ENCODE peak calls at places on chromosome 11, in seven cellular contexts. N, C, F, J, U, I and Y are unnamed samples.

GRCh38 chr11:72354356-72355115 is 79.8 kb downstream of the CLPB start:
- DNase-seq in N (no peak), J (peak), I (peak), U (no peak), F (peak), C (no peak), Y (peak)

GRCh38 chr11:126511475-126512115 is 156.1 kb downstream of the ST3GAL4 start:
- DNase-seq in U (no peak), F (no peak), N (no peak), C (no peak), I (no peak), J (no peak), Y (no peak)

GRCh38 chr11:69509381-69509780 is 27.9 kb downstream of the LINC01488 start:
- DNase-seq in C (no peak), J (no peak), I (no peak), F (no peak), N (no peak), U (no peak), Y (no peak)

GRCh38 chr11:6258141-6258540 is 1.5 kb upstream of the CCKBR start:
- DNase-seq in F (no peak), N (no peak), U (no peak), I (no peak), C (peak), J (no peak), Y (peak)

GRCh38 chr11:117232911-117233409 is 489 bp downstream of the RNF214 start:
- DNase-seq in J (no peak), N (no peak), F (no peak), U (no peak), I (peak), C (peak), Y (peak)

GRCh38 chr11:58914821-58915543 is 24.3 kb upstream of the GLYATL1 start:
- DNase-seq in F (peak), N (no peak), C (no peak), I (peak), U (no peak), J (no peak), Y (no peak)

GRCh38 chr11:37504066-37504611 is 906.1 kb upstream of the RAG2 start:
- DNase-seq in I (peak), U (no peak), C (peak), J (peak), F (peak), N (peak), Y (peak)

GRCh38 chr11:121841487-121842167 is 274.4 kb downstream of the BLID start:
- DNase-seq in J (no peak), N (no peak), C (peak), U (no peak), I (peak), F (peak), Y (peak)

GRCh38 chr11:16942342-16942741 is 71.9 kb downstream of the PLEKHA7 start:
- DNase-seq in N (no peak), F (no peak), J (no peak), U (no peak), I (peak), C (no peak), Y (no peak)

GRCh38 chr11:78292109-78292803 is 103.5 kb downstream of the USP35 start:
- DNase-seq in C (no peak), I (no peak), N (no peak), J (no peak), U (no peak), F (no peak), Y (no peak)

GRCh38 chr11:30016588-30017363 is at the start of gene KCNA4:
- DNase-seq in J (peak), N (peak), I (peak), U (no peak), F (no peak), C (peak), Y (peak)

GRCh38 chr11:75380716-75381420 is 18.4 kb upstream of the RPS3 start:
- DNase-seq in I (no peak), U (no peak), F (peak), J (peak), C (no peak), N (no peak), Y (no peak)

GRCh38 chr11:123702137-123702536 is 39.3 kb downstream of the ZNF202 start:
- DNase-seq in C (no peak), J (no peak), I (no peak), F (no peak), N (no peak), U (no peak), Y (no peak)

GRCh38 chr11:111840143-111840542 is 31.2 kb downstream of the ALG9 start:
- DNase-seq in C (peak), U (no peak), I (peak), N (no peak), J (no peak), F (no peak), Y (peak)

GRCh38 chr11:11036185-11037161 is 178.6 kb upstream of the ZBED5 start:
- DNase-seq in U (peak), I (peak), N (peak), J (peak), F (peak), C (peak), Y (peak)

GRCh38 chr11:101759771-101760450 is 154.9 kb upstream of the CEP126 start:
- DNase-seq in F (peak), U (peak), N (no peak), J (no peak), C (no peak), I (peak), Y (peak)

GRCh38 chr11:30342736-30343166 is 19.8 kb downstream of the ARL14EP start:
- DNase-seq in U (no peak), C (no peak), N (peak), F (no peak), I (no peak), J (no peak), Y (no peak)

GRCh38 chr11:59614277-59615131 is 1.1 kb downstream of the OSBP start:
- DNase-seq in U (no peak), J (peak), I (peak), N (no peak), C (no peak), F (peak), Y (no peak)

GRCh38 chr11:86291466-86292262 is 10.4 kb upstream of the HIKESHI start:
- DNase-seq in F (peak), I (peak), N (peak), J (peak), C (peak), U (peak), Y (peak)

GRCh38 chr11:95230054-95231034 is 658 bp downstream of the SESN3 start:
- DNase-seq in C (peak), I (peak), U (no peak), F (no peak), J (peak), N (peak), Y (peak)

GRCh38 chr11:131693756-131694155 is 323.3 kb downstream of the NTM start:
- DNase-seq in U (no peak), N (no peak), J (no peak), I (peak), F (peak), C (no peak), Y (no peak)

GRCh38 chr11:48095779-48096470 is 115.6 kb downstream of the PTPRJ start:
- DNase-seq in F (no peak), J (no peak), C (no peak), I (peak), N (no peak), U (no peak), Y (no peak)

GRCh38 chr11:46895821-46896220 is 22.5 kb downstream of the LRP4 start:
- DNase-seq in F (no peak), N (no peak), C (no peak), I (peak), U (no peak), J (no peak), Y (no peak)

GRCh38 chr11:102010776-102011500 is 36.3 kb upstream of the CFAP300 start:
- DNase-seq in N (no peak), U (peak), J (peak), C (peak), F (peak), I (peak), Y (peak)

GRCh38 chr11:45652781-45653180 is 12.6 kb downstream of the CHST1 start:
- DNase-seq in J (no peak), U (no peak), C (peak), N (no peak), F (peak), I (peak), Y (no peak)

GRCh38 chr11:130915556-130916237 is 582 bp downstream of the SNX19 start:
- DNase-seq in U (no peak), N (no peak), J (no peak), C (no peak), I (peak), F (no peak), Y (peak)

GRCh38 chr11:114058871-114059277 is 637 bp upstream of the ZBTB16 start:
- DNase-seq in U (no peak), C (peak), I (peak), F (no peak), J (peak), N (no peak), Y (peak)

GRCh38 chr11:67347964-67348749 is 5.2 kb downstream of the POLD4 start:
- DNase-seq in C (no peak), N (no peak), U (no peak), I (peak), J (peak), F (no peak), Y (no peak)

GRCh38 chr11:128603752-128604472 is 16.6 kb upstream of the ETS1 start:
- DNase-seq in J (no peak), U (no peak), F (no peak), C (no peak), N (peak), I (no peak), Y (no peak)

GRCh38 chr11:128599729-128600128 is 12.4 kb upstream of the ETS1 start:
- DNase-seq in F (peak), N (no peak), J (no peak), C (no peak), U (no peak), I (peak), Y (no peak)

GRCh38 chr11:128604723-128605122 is 17.4 kb upstream of the ETS1 start:
- DNase-seq in J (no peak), F (no peak), I (no peak), N (no peak), U (no peak), C (no peak), Y (no peak)

GRCh38 chr11:128598755-128599154 is 11.4 kb upstream of the ETS1 start:
- DNase-seq in U (no peak), J (no peak), N (no peak), I (no peak), C (no peak), F (no peak), Y (no peak)

GRCh38 chr11:128603003-128603715 is 15.8 kb upstream of the ETS1 start:
- DNase-seq in F (no peak), U (no peak), C (no peak), J (no peak), I (no peak), N (no peak), Y (no peak)
- TF ChIP-seq EZH2 in F (no peak), U (no peak), C (no peak), J (no peak), I (no peak), N (no peak), Y (no peak)

GRCh38 chr11:44400431-44400830 is 90.5 kb upstream of the ALX4 start:
- DNase-seq in N (no peak), J (no peak), F (no peak), C (no peak), I (no peak), U (no peak), Y (no peak)
- TF ChIP-seq EZH2phosphoT487 in N (no peak), J (no peak), F (no peak), C (no peak), I (no peak), U (no peak), Y (no peak)

GRCh38 chr11:79436911-79437273 is 3.9 kb downstream of the TENM4 start:
- DNase-seq in J (no peak), F (no peak), I (no peak), C (no peak), N (no peak), U (no peak), Y (peak)

GRCh38 chr11:79438631-79439429 is 2.0 kb downstream of the TENM4 start:
- DNase-seq in N (peak), J (peak), F (no peak), I (peak), C (peak), U (no peak), Y (peak)

GRCh38 chr11:79437981-79438630 is 2.7 kb downstream of the TENM4 start:
- DNase-seq in U (no peak), F (no peak), J (peak), I (peak), N (no peak), C (peak), Y (peak)

GRCh38 chr11:79439430-79439892 is 1.4 kb downstream of the TENM4 start:
- DNase-seq in N (peak), J (peak), C (no peak), F (no peak), U (no peak), I (peak), Y (no peak)

DNA sequence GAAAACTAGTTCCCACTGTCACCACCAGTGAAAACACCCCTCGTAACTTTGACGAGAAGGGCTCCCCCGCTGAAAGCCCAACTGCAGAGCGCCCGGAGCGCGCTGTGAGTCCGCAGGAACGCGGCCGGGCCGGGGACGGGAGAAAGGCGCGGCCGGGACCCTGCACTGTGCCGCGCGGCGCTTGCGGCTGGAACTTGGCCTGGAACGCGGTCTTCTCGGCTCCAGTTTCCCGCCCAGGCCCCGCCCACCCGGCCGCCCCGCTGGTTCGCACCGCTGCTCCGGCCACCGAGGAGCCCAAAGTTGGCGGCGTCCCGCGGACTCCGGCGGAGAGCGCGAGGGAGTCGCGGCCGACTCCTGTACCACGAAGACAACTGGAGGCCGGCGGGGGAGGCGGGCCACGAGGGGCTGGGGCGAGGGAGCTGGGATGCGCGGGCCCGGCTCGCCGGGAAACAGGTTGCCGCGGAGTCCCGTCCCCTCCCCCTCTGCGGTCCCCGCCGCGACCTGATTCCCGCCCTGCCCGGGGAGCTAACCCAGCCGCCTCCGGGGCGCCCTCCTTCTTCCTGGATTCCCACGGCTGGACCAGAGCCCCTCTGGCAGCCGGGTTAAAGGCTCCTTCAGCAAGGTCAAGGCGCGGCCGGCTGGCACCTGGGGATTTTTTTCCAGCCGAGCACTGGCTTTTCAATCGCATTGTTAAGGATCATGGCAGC is 3.4 kb downstream of the TENM4 start:
- DNase-seq in N (peak), J (peak), I (peak), C (peak), U (no peak), F (no peak), Y (peak)
- TF ChIP-seq EZH2 in N (no peak), J (no peak), I (peak), C (peak), U (no peak), F (peak), Y (no peak)

GRCh38 chr11:120043323-120043945 is 94.5 kb downstream of the TRIM29 start:
- DNase-seq in F (no peak), N (no peak), U (no peak), J (no peak), C (no peak), I (no peak), Y (no peak)
- TF ChIP-seq EZH2phosphoT487 in F (no peak), N (no peak), U (no peak), J (no peak), C (no peak), I (no peak), Y (no peak)

DNA sequence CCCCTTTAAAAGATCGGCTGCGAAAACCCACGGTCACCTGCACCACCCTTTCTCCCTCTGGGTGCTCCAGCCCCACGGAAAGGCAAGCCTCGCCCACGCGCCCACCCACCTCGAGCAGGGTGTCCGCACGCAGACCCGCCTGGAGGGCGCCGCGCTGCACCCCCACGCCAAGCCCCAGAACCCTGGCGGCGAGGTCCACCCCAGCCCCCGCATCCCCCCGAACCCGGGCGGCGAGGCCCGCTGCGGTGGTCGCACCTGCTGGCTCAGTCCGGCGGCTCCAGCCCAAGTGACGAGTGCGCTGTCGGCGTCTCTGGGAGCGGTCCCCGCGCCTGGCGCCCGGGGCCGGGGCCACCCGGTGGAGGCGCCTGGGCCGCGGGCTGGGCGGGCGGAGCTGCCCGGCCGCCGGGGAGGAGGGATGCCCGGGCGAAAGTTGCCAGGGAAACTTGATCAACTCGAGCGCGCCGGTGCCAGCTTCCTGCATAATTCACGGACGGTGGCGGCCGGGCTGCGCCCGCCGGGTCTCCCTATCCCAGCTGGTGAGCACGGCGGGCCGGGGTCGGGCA is 1.1 kb downstream of the SHANK2 start:
- DNase-seq in N (no peak), U (no peak), C (peak), J (peak), I (peak), F (peak), Y (peak)
- TF ChIP-seq EZH2 in N (no peak), U (no peak), C (peak), J (no peak), I (no peak), F (no peak), Y (no peak)

GRCh38 chr11:1226981-1227550 is 4.2 kb downstream of the MUC5B start:
- DNase-seq in U (no peak), N (no peak), J (no peak), F (no peak), C (peak), I (peak), Y (peak)
- TF ChIP-seq EZH2phosphoT487 in U (no peak), N (no peak), J (no peak), F (no peak), C (no peak), I (no peak), Y (no peak)

GRCh38 chr11:133355095-133355494 is 177.2 kb downstream of the OPCML start:
- DNase-seq in C (no peak), N (no peak), F (no peak), I (no peak), J (no peak), U (no peak), Y (no peak)
- TF ChIP-seq EZH2 in C (no peak), N (no peak), F (no peak), I (no peak), J (no peak), U (no peak), Y (no peak)